ENCODE peak calls at places on chromosomes 6 and 20, in five cellular contexts. I is HL-60, A is HepG2, L is H1, R is GM12878. G is an unnamed sample.

GRCh38 chr6:63261820-63262219 is 50.6 kb downstream of the FKBP1C start:
- DNase-seq in I (no peak), A (no peak), L (no peak), R (no peak), G (no peak)

GRCh38 chr6:72622094-72622540 is 253 bp downstream of the KCNQ5 start:
- DNase-seq in I (peak), A (no peak), L (no peak), R (no peak), G (peak)

GRCh38 chr6:53543341-53544010 is 1.4 kb downstream of the GCLC start:
- DNase-seq in I (no peak), A (no peak), L (no peak), R (no peak), G (no peak)

GRCh38 chr6:98824163-98824906 is 10.0 kb upstream of the POU3F2 start:
- DNase-seq in I (no peak), A (no peak), L (no peak), R (no peak), G (no peak)

GRCh38 chr6:167795874-167796667 is 30.6 kb upstream of the AFDN start:
- DNase-seq in I (no peak), A (no peak), L (no peak), R (no peak), G (no peak)

GRCh38 chr20:50921055-50921454 is 10.2 kb downstream of the ADNP start:
- DNase-seq in I (no peak), A (no peak), L (no peak), R (no peak), G (no peak)

GRCh38 chr6:112557961-112558360 is 210.8 kb downstream of the RFPL4B start:
- DNase-seq in I (no peak), A (no peak), L (no peak), R (no peak), G (no peak)

GRCh38 chr20:37902504-37903313 is at the start of gene VSTM2L:
- DNase-seq in I (no peak), A (no peak), L (no peak), R (no peak), G (peak)

GRCh38 chr6:72968704-72969103 is 256.6 kb downstream of the KHDC1L start:
- DNase-seq in I (no peak), A (no peak), L (no peak), R (no peak), G (no peak)

GRCh38 chr20:36154696-36155628 is at the start of gene EPB41L1:
- DNase-seq in I (no peak), A (no peak), L (no peak), R (no peak), G (no peak)

DNA sequence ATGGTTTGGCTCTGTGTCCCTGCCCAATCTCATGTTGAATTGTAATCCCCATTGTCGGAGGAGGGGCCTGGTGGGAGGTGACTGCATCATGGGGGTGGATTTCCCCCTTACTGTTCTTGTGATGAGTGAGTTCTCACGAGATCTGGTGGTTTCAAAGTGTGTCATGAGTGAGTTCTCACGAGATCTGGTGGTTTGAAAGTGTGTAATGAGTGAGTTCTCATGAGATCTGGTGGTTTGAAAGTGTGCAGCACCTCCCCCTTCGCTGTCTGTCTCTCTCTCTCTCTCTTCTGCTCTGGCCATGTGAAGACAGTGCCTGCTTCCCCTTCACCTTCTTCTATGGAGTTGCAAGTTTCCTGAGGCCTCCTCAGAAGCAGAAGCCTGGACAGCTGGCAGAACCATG is 87.6 kb downstream of the MYLK4 start:
- DNase-seq in I (peak), A (no peak), L (no peak), R (peak), G (no peak)
- TF ChIP-seq GABPA in I (no peak), A (no peak), L (no peak), R (no peak), G (no peak)

GRCh38 chr6:3849681-3850450 is 693 bp downstream of the FAM50B start:
- DNase-seq in I (no peak), A (no peak), L (no peak), R (no peak), G (no peak)
- TF ChIP-seq GABPA in I (no peak), A (no peak), L (no peak), R (no peak), G (no peak)

DNA sequence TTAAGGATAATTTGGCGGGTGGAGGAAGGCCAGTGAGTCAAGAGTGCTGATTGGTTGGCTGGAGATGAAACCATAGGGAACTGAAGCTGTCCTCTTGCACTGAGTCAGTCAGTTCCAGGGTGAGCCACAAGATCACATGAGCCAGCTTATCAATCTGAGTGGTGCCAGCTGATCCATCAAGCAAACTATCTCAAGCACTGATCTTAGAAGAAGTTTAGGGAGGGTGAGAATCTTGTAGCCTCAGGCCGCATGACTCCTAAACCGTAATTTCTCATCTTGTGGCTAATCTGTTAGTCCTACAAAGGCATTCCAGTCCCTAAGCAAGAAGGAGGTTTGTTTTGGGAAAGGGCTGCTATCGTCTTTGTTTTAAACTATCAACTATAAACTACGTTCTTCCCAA is 954.3 kb downstream of the KIF16B start:
- DNase-seq in I (no peak), A (no peak), L (no peak), R (no peak), G (no peak)
- TF ChIP-seq GABPA in I (no peak), A (no peak), L (no peak), R (no peak), G (no peak)

GRCh38 chr20:63617092-63617875 is 9.6 kb downstream of the GMEB2 start:
- DNase-seq in I (no peak), A (no peak), L (no peak), R (no peak), G (no peak)

GRCh38 chr20:63606701-63607100 is 20.2 kb downstream of the GMEB2 start:
- DNase-seq in I (peak), A (no peak), L (no peak), R (no peak), G (no peak)

GRCh38 chr20:63612276-63612931 is 14.5 kb downstream of the GMEB2 start:
- DNase-seq in I (peak), A (no peak), L (no peak), R (no peak), G (no peak)

GRCh38 chr20:63610581-63611435 is 16.1 kb downstream of the GMEB2 start:
- DNase-seq in I (no peak), A (no peak), L (no peak), R (no peak), G (no peak)

GRCh38 chr20:63611646-63612045 is 15.3 kb downstream of the GMEB2 start:
- DNase-seq in I (no peak), A (no peak), L (no peak), R (no peak), G (no peak)
- TF ChIP-seq GABPA in I (no peak), A (no peak), L (no peak), R (no peak), G (no peak)

GRCh38 chr6:1327630-1328029 is 15.7 kb downstream of the FOXQ1 start:
- DNase-seq in I (no peak), A (no peak), L (no peak), R (no peak), G (no peak)

GRCh38 chr6:1326535-1327121 is 14.7 kb downstream of the FOXQ1 start:
- DNase-seq in I (no peak), A (no peak), L (no peak), R (no peak), G (no peak)

GRCh38 chr6:1322725-1323219 is 10.9 kb downstream of the FOXQ1 start:
- DNase-seq in I (no peak), A (peak), L (no peak), R (no peak), G (no peak)

GRCh38 chr6:1325471-1326309 is 13.8 kb downstream of the FOXQ1 start:
- DNase-seq in I (no peak), A (peak), L (no peak), R (no peak), G (no peak)

GRCh38 chr6:1324926-1325325 is 13.0 kb downstream of the FOXQ1 start:
- DNase-seq in I (no peak), A (peak), L (no peak), R (no peak), G (no peak)
- TF ChIP-seq GABPA in I (no peak), A (no peak), L (no peak), R (no peak), G (no peak)

DNA sequence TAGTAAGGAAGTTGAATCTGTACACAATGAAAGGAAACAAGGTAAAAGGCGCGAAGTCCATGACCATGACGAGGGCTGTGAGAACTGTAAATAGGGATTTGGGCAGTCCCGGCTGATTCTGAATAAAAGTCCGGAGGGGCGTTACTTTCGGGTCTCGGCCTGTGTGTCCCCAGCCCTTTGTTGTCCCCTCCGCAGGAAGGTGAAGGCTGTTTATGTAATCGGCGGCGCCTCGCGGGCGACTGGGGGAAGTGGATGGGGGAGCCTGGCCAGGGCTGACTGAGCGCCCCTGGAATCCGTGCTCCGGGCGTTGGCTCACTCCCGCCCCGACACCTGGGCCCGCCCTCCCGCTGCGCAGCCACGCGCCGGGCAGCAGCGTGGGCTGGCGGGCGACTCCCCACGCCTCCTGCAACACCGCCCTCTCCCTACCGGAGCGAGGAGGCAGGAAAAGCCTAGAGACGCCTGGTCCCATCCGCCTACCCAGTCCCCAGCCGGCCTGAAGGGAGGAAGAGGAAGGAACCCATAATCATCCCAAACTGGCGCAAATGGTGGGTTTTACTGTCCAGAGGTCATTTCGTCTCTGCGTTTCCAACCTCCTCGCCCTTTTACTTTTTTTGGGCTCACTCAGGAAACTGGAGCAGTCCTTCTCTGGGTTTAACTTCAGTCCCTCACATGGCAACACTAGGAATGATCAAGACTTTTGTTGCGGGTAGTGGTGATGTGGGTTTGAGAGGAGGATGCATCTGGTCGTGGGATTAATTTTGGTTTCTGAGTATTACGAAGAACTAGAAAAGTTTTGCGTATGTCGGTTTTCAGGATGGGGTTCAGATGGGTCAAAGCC is 12.1 kb downstream of the TRIM31 start:
- DNase-seq in I (no peak), A (peak), L (no peak), R (no peak), G (peak)
- TF ChIP-seq GABPA in I (no peak), A (peak), L (no peak), R (no peak), G (no peak)

GRCh38 chr6:147255948-147256674 is 51.9 kb downstream of the STXBP5 start:
- DNase-seq in I (no peak), A (no peak), L (no peak), R (no peak), G (peak)
- TF ChIP-seq GABPA in I (no peak), A (no peak), L (no peak), R (no peak), G (no peak)

GRCh38 chr20:53247460-53248103 is 275.4 kb downstream of the TSHZ2 start:
- DNase-seq in I (no peak), A (no peak), L (no peak), R (no peak), G (no peak)

GRCh38 chr20:53245581-53245980 is 273.4 kb downstream of the TSHZ2 start:
- DNase-seq in I (no peak), A (no peak), L (no peak), R (no peak), G (no peak)

GRCh38 chr20:53243152-53243551 is 271.0 kb downstream of the TSHZ2 start:
- DNase-seq in I (no peak), A (no peak), L (no peak), R (no peak), G (no peak)

DNA sequence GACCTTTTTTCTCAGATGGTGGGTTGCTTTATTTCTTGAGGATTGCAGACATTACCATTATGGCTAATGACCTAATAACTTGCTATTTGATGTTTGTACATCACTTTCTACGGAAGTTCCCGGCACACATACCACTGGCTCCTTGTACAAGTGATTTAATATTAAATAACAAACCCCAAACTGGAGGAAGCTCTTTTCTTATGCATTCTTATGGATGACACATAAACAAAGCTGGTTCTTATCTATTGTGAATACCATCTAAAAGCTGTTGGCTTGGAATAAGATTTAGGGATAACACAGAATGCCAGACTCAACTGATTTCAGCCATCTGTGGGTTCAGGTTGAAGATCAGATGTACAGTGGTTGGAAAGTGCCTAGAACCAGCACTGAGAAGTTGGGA is 272.6 kb downstream of the TSHZ2 start:
- DNase-seq in I (no peak), A (no peak), L (no peak), R (no peak), G (no peak)
- TF ChIP-seq GABPA in I (no peak), A (no peak), L (no peak), R (no peak), G (no peak)

GRCh38 chr20:41512624-41513023 is 105.6 kb downstream of the CHD6 start:
- DNase-seq in I (no peak), A (no peak), L (no peak), R (no peak), G (no peak)
- TF ChIP-seq GABPA in I (no peak), A (no peak), L (no peak), R (no peak), G (no peak)

GRCh38 chr20:6245436-6245835 is 122.6 kb upstream of the FERMT1 start:
- DNase-seq in I (no peak), A (no peak), L (no peak), R (no peak), G (no peak)

GRCh38 chr20:6235510-6235909 is 112.7 kb upstream of the FERMT1 start:
- DNase-seq in I (no peak), A (no peak), L (no peak), R (no peak), G (no peak)

GRCh38 chr20:6241591-6241990 is 118.8 kb upstream of the FERMT1 start:
- DNase-seq in I (no peak), A (no peak), L (no peak), R (no peak), G (no peak)

DNA sequence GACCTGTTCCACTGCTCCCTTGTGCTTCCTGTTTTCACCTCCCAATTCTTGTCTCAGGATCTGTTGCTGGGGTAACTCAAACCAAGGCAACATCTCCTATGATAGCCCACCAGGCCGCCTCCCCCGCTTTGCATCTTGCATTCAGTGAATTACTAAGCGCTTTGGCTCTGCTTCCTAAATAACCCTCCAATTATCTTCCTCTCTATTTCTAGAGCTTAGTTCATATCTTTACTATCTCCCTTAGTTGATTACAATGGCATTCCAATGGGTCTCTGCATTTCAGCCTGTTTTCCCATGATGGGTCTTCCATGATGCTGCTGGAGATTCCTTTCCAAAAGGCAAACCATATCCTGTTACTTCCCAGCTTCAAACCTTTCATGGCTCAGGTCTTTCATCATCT is 117.2 kb upstream of the FERMT1 start:
- DNase-seq in I (no peak), A (no peak), L (no peak), R (no peak), G (no peak)
- TF ChIP-seq GABPA in I (no peak), A (no peak), L (no peak), R (no peak), G (no peak)

G was measured in K562.